ENCODE peak calls at places on chromosomes 2 and 18, in eight cellular contexts. R, Z, J, P, S, U, F and V are unnamed samples.

GRCh38 chr18:74840492-74841167 is 243.0 kb downstream of the ZNF407 start:
- DNase-seq in R (no peak), Z (no peak), J (no peak), P (no peak), S (no peak), U (peak; percentile 16), F (no peak), V (no peak)

GRCh38 chr2:136377423-136378382 is 259.8 kb upstream of the CXCR4 start:
- DNase-seq in R (no peak), Z (no peak), J (no peak), P (no peak), S (no peak), U (no peak), F (no peak), V (no peak)

GRCh38 chr2:61585383-61585782 is 47.2 kb upstream of the XPO1 start:
- DNase-seq in R (no peak), Z (no peak), J (no peak), P (no peak), S (no peak), U (no peak), F (no peak), V (no peak)

GRCh38 chr2:237798236-237799059 is at the start of gene RBM44:
- DNase-seq in R (no peak), Z (no peak), J (no peak), P (no peak), S (no peak), U (no peak), F (no peak), V (no peak)

GRCh38 chr18:23650963-23651927 is 11.5 kb downstream of the ANKRD29 start:
- DNase-seq in R (no peak), Z (no peak), J (no peak), P (no peak), S (no peak), U (peak; percentile 84), F (no peak), V (no peak)

GRCh38 chr2:36367497-36368353 is 12.1 kb downstream of the CRIM1 start:
- DNase-seq in R (no peak), Z (no peak), J (no peak), P (no peak), S (no peak), U (peak; percentile 41), F (no peak), V (no peak)

GRCh38 chr2:100321881-100322820 is at the start of gene LONRF2:
- DNase-seq in R (peak; percentile 52), Z (peak; percentile 20), J (peak; percentile 45), P (no peak), S (peak; percentile 82), U (peak; percentile 1), F (no peak), V (peak; percentile 58)

GRCh38 chr18:12750076-12750707 is 47.4 kb downstream of the PSMG2 start:
- DNase-seq in R (no peak), Z (no peak), J (no peak), P (no peak), S (no peak), U (no peak), F (peak; percentile 10), V (no peak)

GRCh38 chr18:70182548-70182947 is 22.9 kb downstream of the RTTN start:
- DNase-seq in R (no peak), Z (no peak), J (no peak), P (no peak), S (no peak), U (no peak), F (no peak), V (no peak)

GRCh38 chr2:55093381-55093780 is 43.1 kb upstream of the RTN4 start:
- DNase-seq in R (no peak), Z (no peak), J (no peak), P (no peak), S (no peak), U (peak; percentile 62), F (no peak), V (no peak)

GRCh38 chr18:51400721-51401120 is 203.2 kb upstream of the MEX3C start:
- DNase-seq in R (no peak), Z (no peak), J (no peak), P (no peak), S (no peak), U (peak; percentile 80), F (no peak), V (no peak)

GRCh38 chr18:25233582-25234362 is 118.2 kb downstream of the ZNF521 start:
- DNase-seq in R (no peak), Z (no peak), J (no peak), P (no peak), S (no peak), U (peak; percentile 77), F (no peak), V (no peak)

GRCh38 chr2:62443886-62444285 is 62.1 kb downstream of the TMEM17 start:
- DNase-seq in R (no peak), Z (no peak), J (no peak), P (no peak), S (no peak), U (no peak), F (no peak), V (no peak)

GRCh38 chr2:118133916-118134315 is 45.6 kb downstream of the INSIG2 start:
- DNase-seq in R (no peak), Z (no peak), J (no peak), P (no peak), S (no peak), U (no peak), F (no peak), V (no peak)

GRCh38 chr2:44778671-44779476 is 162.6 kb upstream of the SIX3 start:
- DNase-seq in R (no peak), Z (no peak), J (no peak), P (no peak), S (no peak), U (no peak), F (no peak), V (no peak)